ENCODE peak calls at places on chromosomes 3 and 15, in six cellular contexts. R is GM12864, U is AG04450, K is LNCaP clone FGC, D is fibroblast of pulmonary artery, X is lower lobe of right lung. T is an unnamed sample.

GRCh38 chr3:12242772-12243171 is 46.1 kb upstream of the PPARG start:
- DNase-seq in R (no peak), U (no peak), K (no peak), D (no peak), X (no peak), T (no peak)

GRCh38 chr3:46082849-46083248 is 55.6 kb upstream of the XCR1 start:
- DNase-seq in R (no peak), U (no peak), K (peak), D (no peak), X (no peak), T (peak)

GRCh38 chr3:57673158-57673557 is 19.7 kb downstream of the DENND6A start:
- DNase-seq in R (no peak), U (no peak), K (no peak), D (no peak), X (no peak), T (no peak)

GRCh38 chr15:77402740-77403379 is 17.0 kb downstream of the PEAK1 start:
- DNase-seq in R (no peak), U (peak), K (no peak), D (peak), X (no peak), T (no peak)

GRCh38 chr15:57245130-57245529 is 131.2 kb upstream of the CGNL1 start:
- DNase-seq in R (no peak), U (no peak), K (no peak), D (peak), X (no peak), T (no peak)

GRCh38 chr15:68930268-68931022 is at the start of gene SPESP1:
- DNase-seq in R (no peak), U (peak), K (no peak), D (peak), X (peak), T (no peak)

GRCh38 chr15:38378162-38378560 is 75.8 kb upstream of the FAM98B start:
- DNase-seq in R (no peak), U (no peak), K (no peak), D (peak), X (peak), T (no peak)

GRCh38 chr3:12579456-12579855 is 22.6 kb downstream of the MKRN2 start:
- DNase-seq in R (no peak), U (no peak), K (no peak), D (no peak), X (no peak), T (no peak)

GRCh38 chr3:146746190-146746589 is 141.0 kb upstream of the PLSCR5 start:
- DNase-seq in R (no peak), U (peak), K (no peak), D (peak), X (no peak), T (no peak)

GRCh38 chr15:79615754-79616153 is 183.6 kb downstream of the MINAR1 start:
- DNase-seq in R (no peak), U (no peak), K (no peak), D (no peak), X (no peak), T (no peak)

GRCh38 chr15:70069716-70070115 is 28.0 kb downstream of the TLE3 start:
- DNase-seq in R (no peak), U (no peak), K (no peak), D (no peak), X (no peak), T (no peak)

GRCh38 chr15:78004919-78005634 is 72.4 kb downstream of the TBC1D2B start:
- DNase-seq in R (no peak), U (peak), K (peak), D (peak), X (peak), T (no peak)

GRCh38 chr3:119901148-119901547 is 119.2 kb downstream of the NR1I2 start:
- DNase-seq in R (no peak), U (no peak), K (no peak), D (no peak), X (no peak), T (no peak)

GRCh38 chr3:72143322-72143721 is 358.4 kb upstream of the PROK2 start:
- DNase-seq in R (no peak), U (no peak), K (no peak), D (peak), X (no peak), T (no peak)

GRCh38 chr3:144590854-144591253 is 619.2 kb downstream of the DIPK2A start:
- DNase-seq in R (no peak), U (peak), K (no peak), D (peak), X (no peak), T (no peak)

GRCh38 chr3:171867976-171868375 is 24.8 kb downstream of the TMEM212 start:
- DNase-seq in R (no peak), U (no peak), K (no peak), D (no peak), X (no peak), T (no peak)

GRCh38 chr3:83738202-83738601 is 1220.6 kb upstream of the CADM2 start:
- DNase-seq in R (no peak), U (no peak), K (no peak), D (no peak), X (no peak), T (no peak)

GRCh38 chr3:186382217-186382885 is 20.3 kb upstream of the DGKG start:
- DNase-seq in R (no peak), U (no peak), K (no peak), D (no peak), X (no peak), T (no peak)

GRCh38 chr15:31275331-31276262 is 51.0 kb upstream of the KLF13 start:
- DNase-seq in R (no peak), U (no peak), K (no peak), D (no peak), X (peak), T (no peak)

GRCh38 chr3:37491343-37491742 is 317.0 kb upstream of the LRRFIP2 start:
- DNase-seq in R (no peak), U (no peak), K (no peak), D (no peak), X (no peak), T (no peak)

GRCh38 chr15:41648770-41649169 is 11.4 kb upstream of the MGA start:
- DNase-seq in R (no peak), U (no peak), K (no peak), D (peak), X (no peak), T (no peak)

GRCh38 chr3:149480326-149481017 is 6.0 kb downstream of the TM4SF4 start:
- DNase-seq in R (peak), U (peak), K (peak), D (peak), X (peak), T (peak)

GRCh38 chr15:31295660-31296059 is 31.0 kb upstream of the KLF13 start:
- DNase-seq in R (no peak), U (no peak), K (no peak), D (no peak), X (no peak), T (no peak)

GRCh38 chr15:63244976-63245645 is 32.3 kb upstream of the APH1B start:
- DNase-seq in R (no peak), U (no peak), K (no peak), D (peak), X (no peak), T (no peak)

GRCh38 chr3:127690106-127690505 is 17.4 kb downstream of the ABTB1 start:
- DNase-seq in R (no peak), U (no peak), K (no peak), D (peak), X (peak), T (peak)

GRCh38 chr3:113626513-113627371 is 69.7 kb downstream of the USF3 start:
- DNase-seq in R (peak), U (peak), K (peak), D (peak), X (no peak), T (peak)

GRCh38 chr3:113625724-113626348 is 70.6 kb downstream of the USF3 start:
- DNase-seq in R (no peak), U (no peak), K (no peak), D (no peak), X (no peak), T (no peak)

GRCh38 chr3:113623827-113624226 is 72.6 kb downstream of the USF3 start:
- DNase-seq in R (no peak), U (no peak), K (no peak), D (no peak), X (no peak), T (no peak)

GRCh38 chr3:113620091-113620490 is 76.4 kb downstream of the USF3 start:
- DNase-seq in R (no peak), U (no peak), K (no peak), D (no peak), X (no peak), T (no peak)

GRCh38 chr3:113623324-113623723 is 73.1 kb downstream of the USF3 start:
- DNase-seq in R (no peak), U (no peak), K (no peak), D (peak), X (no peak), T (no peak)
- TF ChIP-seq CTCF in R (no peak), U (peak), K (peak), D (peak), X (no peak), T (no peak)

GRCh38 chr3:197365621-197366020 is 67.2 kb upstream of the DLG1 start:
- DNase-seq in R (no peak), U (no peak), K (no peak), D (no peak), X (no peak), T (no peak)

GRCh38 chr3:197368821-197369220 is 70.4 kb upstream of the DLG1 start:
- DNase-seq in R (no peak), U (no peak), K (no peak), D (no peak), X (no peak), T (no peak)

GRCh38 chr3:197368330-197368729 is 69.9 kb upstream of the DLG1 start:
- DNase-seq in R (no peak), U (no peak), K (no peak), D (no peak), X (no peak), T (no peak)

GRCh38 chr3:197366301-197367044 is 68.1 kb upstream of the DLG1 start:
- DNase-seq in R (no peak), U (no peak), K (peak), D (no peak), X (no peak), T (no peak)

DNA sequence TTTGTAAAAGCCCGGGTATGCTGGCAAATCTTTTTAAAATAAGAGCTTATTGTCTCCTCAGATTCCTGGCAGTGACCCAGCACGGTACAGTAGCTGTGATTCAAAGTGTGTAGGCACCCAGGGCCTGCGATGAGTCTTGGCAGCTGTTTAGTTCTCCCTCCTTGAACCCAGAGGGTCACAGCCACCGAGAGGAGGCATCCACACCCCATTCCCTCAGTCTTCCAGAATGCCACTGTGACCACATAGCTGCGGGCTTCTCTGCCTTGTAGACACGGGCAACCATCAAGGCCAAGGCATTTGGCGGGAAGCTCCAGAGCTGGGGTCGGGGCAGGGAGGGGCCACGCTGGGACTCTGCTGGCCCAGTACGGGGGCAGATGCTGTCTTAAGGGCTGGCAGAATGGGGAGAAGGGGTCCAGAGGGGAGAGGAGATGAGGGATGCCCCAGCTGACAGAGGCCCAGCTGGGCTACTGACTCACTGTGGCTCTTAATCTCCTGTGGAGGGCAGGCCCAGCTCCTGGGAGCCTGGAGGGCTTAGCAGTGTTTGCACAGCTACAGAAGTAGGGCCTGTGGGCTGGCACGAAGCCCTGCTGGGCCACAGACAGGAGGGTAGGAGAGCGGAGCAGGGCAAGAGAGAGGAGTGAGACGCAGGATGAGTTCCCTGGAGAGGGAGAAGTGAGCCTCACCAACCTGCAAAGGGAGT is 68.8 kb upstream of the DLG1 start:
- DNase-seq in R (no peak), U (peak), K (no peak), D (no peak), X (peak), T (peak)
- TF ChIP-seq CTCF in R (no peak), U (no peak), K (no peak), D (no peak), X (no peak), T (no peak)

GRCh38 chr3:183503738-183504137 is 51.8 kb downstream of the KLHL6 start:
- DNase-seq in R (no peak), U (no peak), K (no peak), D (no peak), X (no peak), T (no peak)

GRCh38 chr3:183502237-183502636 is 53.3 kb downstream of the KLHL6 start:
- DNase-seq in R (no peak), U (no peak), K (no peak), D (no peak), X (no peak), T (no peak)

GRCh38 chr3:183500981-183501704 is 54.4 kb downstream of the KLHL6 start:
- DNase-seq in R (no peak), U (no peak), K (no peak), D (no peak), X (no peak), T (no peak)

GRCh38 chr3:183504597-183504996 is 50.9 kb downstream of the KLHL6 start:
- DNase-seq in R (no peak), U (no peak), K (no peak), D (no peak), X (no peak), T (no peak)

DNA sequence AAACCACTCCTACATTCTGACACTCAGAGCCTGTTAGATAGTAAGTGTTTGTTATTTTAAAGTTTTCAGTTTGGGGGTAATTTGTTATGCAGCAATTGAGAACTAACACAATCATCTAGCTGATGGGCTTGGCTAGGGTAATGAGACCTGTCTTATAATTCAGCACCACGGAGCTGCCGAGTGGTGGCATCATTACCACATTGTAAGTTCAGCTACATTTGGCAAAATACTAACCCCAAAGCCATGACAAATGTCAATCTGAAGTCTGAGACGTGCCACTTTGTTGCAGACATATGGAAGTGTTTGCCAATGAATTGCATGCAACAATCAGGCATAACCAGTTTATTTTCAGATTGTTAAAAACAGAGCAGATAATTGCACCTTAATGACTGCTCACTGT is 52.7 kb downstream of the KLHL6 start:
- DNase-seq in R (no peak), U (no peak), K (peak), D (peak), X (no peak), T (no peak)
- TF ChIP-seq CTCF in R (no peak), U (peak), K (peak), D (peak), X (peak), T (no peak)

GRCh38 chr3:81216192-81216591 is 545.3 kb downstream of the GBE1 start:
- DNase-seq in R (no peak), U (no peak), K (no peak), D (peak), X (no peak), T (no peak)

GRCh38 chr3:81214626-81215025 is 546.8 kb downstream of the GBE1 start:
- DNase-seq in R (no peak), U (no peak), K (no peak), D (no peak), X (no peak), T (no peak)

DNA sequence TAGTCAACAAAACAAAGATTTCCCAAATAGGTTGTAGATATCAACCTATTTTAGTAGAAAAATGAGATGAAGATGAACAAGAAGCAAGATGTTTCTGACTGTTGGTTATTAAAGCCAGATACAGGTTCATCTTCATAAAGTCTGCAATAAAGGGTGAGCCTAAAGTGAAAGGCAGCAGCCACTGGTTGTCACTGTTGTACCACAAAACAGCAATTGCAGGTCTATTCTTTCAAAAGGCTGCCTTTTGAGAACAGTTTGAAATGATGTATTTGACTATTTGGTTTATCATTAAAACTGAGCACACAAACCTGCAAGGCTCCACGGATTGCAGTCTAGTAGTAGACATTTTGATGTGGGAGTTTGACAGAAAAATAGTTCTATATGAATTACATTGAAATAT is 543.4 kb downstream of the GBE1 start:
- DNase-seq in R (no peak), U (no peak), K (no peak), D (peak), X (no peak), T (peak)
- TF ChIP-seq CTCF in R (peak), U (peak), K (peak), D (peak), X (peak), T (peak)

GRCh38 chr3:90241481-90241880 is 1134.1 kb downstream of the EPHA3 start:
- DNase-seq in R (no peak), U (no peak), K (no peak), D (no peak), X (no peak), T (no peak)
- TF ChIP-seq CTCF in R (no peak), U (no peak), K (no peak), D (no peak), X (no peak), T (no peak)

GRCh38 chr3:25960776-25961175 is 170.9 kb downstream of the OXSM start:
- DNase-seq in R (no peak), U (no peak), K (no peak), D (no peak), X (no peak), T (no peak)

GRCh38 chr3:25957026-25957425 is 167.1 kb downstream of the OXSM start:
- DNase-seq in R (no peak), U (no peak), K (no peak), D (no peak), X (no peak), T (no peak)

GRCh38 chr3:25967385-25967784 is 177.5 kb downstream of the OXSM start:
- DNase-seq in R (no peak), U (no peak), K (peak), D (no peak), X (no peak), T (no peak)

GRCh38 chr3:25962255-25962654 is 172.4 kb downstream of the OXSM start:
- DNase-seq in R (no peak), U (no peak), K (peak), D (no peak), X (no peak), T (peak)
- TF ChIP-seq CTCF in R (peak), U (peak), K (peak), D (no peak), X (no peak), T (peak)

GRCh38 chr3:177231237-177231636 is 34.0 kb upstream of the TBL1XR1 start:
- DNase-seq in R (no peak), U (no peak), K (no peak), D (no peak), X (no peak), T (no peak)
- TF ChIP-seq CTCF in R (no peak), U (no peak), K (no peak), D (no peak), X (no peak), T (no peak)

T was measured in Calu3.